ENCODE peak calls at places on chromosomes 12 and 14, in ten cellular contexts. One of them, this sample, is unnamed.

GRCh38 chr14:67241416-67242362 is at the start of gene PALS1:
- DNase-seq in mucosa of descending colon: no peak
- DNase-seq in coronary artery: no peak
- DNase-seq in heart right ventricle: no peak
- DNase-seq in HCT116: peak
- DNase-seq in BJ: peak
- DNase-seq in NB4: no peak
- DNase-seq in HFF-Myc: no peak
- DNase-seq in OCI-LY7: peak
- DNase-seq in left ventricle myocardium inferior: no peak
- DNase-seq in this sample: no peak

GRCh38 chr12:128914908-128915563 is 61.8 kb downstream of the GLT1D1 start:
- DNase-seq in heart right ventricle: no peak
- DNase-seq in BJ: no peak
- DNase-seq in left ventricle myocardium inferior: no peak
- DNase-seq in mucosa of descending colon: no peak
- DNase-seq in HCT116: no peak
- DNase-seq in NB4: peak
- DNase-seq in OCI-LY7: peak
- DNase-seq in HFF-Myc: no peak
- DNase-seq in coronary artery: no peak
- DNase-seq in this sample: peak

GRCh38 chr14:104776961-104777807 is 18.4 kb downstream of the AKT1 start:
- DNase-seq in coronary artery: no peak
- DNase-seq in left ventricle myocardium inferior: no peak
- DNase-seq in HFF-Myc: no peak
- DNase-seq in BJ: no peak
- DNase-seq in NB4: no peak
- DNase-seq in OCI-LY7: no peak
- DNase-seq in mucosa of descending colon: no peak
- DNase-seq in heart right ventricle: no peak
- DNase-seq in HCT116: no peak
- DNase-seq in this sample: no peak

GRCh38 chr12:49137476-49137875 is 6.3 kb upstream of the TUBA1B start:
- DNase-seq in OCI-LY7: no peak
- DNase-seq in heart right ventricle: no peak
- DNase-seq in coronary artery: no peak
- DNase-seq in HCT116: no peak
- DNase-seq in mucosa of descending colon: no peak
- DNase-seq in NB4: no peak
- DNase-seq in left ventricle myocardium inferior: no peak
- DNase-seq in BJ: no peak
- DNase-seq in HFF-Myc: no peak
- DNase-seq in this sample: no peak

GRCh38 chr12:104700324-104700723 is 243.6 kb downstream of the CHST11 start:
- DNase-seq in HFF-Myc: no peak
- DNase-seq in mucosa of descending colon: no peak
- DNase-seq in HCT116: no peak
- DNase-seq in NB4: no peak
- DNase-seq in heart right ventricle: no peak
- DNase-seq in BJ: no peak
- DNase-seq in coronary artery: no peak
- DNase-seq in OCI-LY7: no peak
- DNase-seq in left ventricle myocardium inferior: no peak
- DNase-seq in this sample: no peak

GRCh38 chr14:103862393-103862782 is 15.0 kb upstream of the PPP1R13B start:
- DNase-seq in heart right ventricle: no peak
- DNase-seq in HFF-Myc: no peak
- DNase-seq in NB4: no peak
- DNase-seq in left ventricle myocardium inferior: no peak
- DNase-seq in BJ: no peak
- DNase-seq in mucosa of descending colon: peak
- DNase-seq in coronary artery: no peak
- DNase-seq in OCI-LY7: no peak
- DNase-seq in HCT116: no peak
- DNase-seq in this sample: peak

GRCh38 chr12:101671157-101671791 is 26.2 kb upstream of the CHPT1 start:
- DNase-seq in HCT116: no peak
- DNase-seq in NB4: peak
- DNase-seq in OCI-LY7: peak
- DNase-seq in BJ: no peak
- DNase-seq in coronary artery: no peak
- DNase-seq in left ventricle myocardium inferior: peak
- DNase-seq in HFF-Myc: no peak
- DNase-seq in mucosa of descending colon: peak
- DNase-seq in heart right ventricle: no peak
- DNase-seq in this sample: peak

GRCh38 chr12:106138646-106139421 is at the start of gene NUAK1:
- DNase-seq in HCT116: no peak
- DNase-seq in left ventricle myocardium inferior: peak
- DNase-seq in heart right ventricle: peak
- DNase-seq in NB4: peak
- DNase-seq in OCI-LY7: no peak
- DNase-seq in mucosa of descending colon: peak
- DNase-seq in coronary artery: no peak
- DNase-seq in BJ: no peak
- DNase-seq in HFF-Myc: no peak
- DNase-seq in this sample: no peak

GRCh38 chr14:90426031-90426540 is 29.3 kb downstream of the CALM1 start:
- DNase-seq in HFF-Myc: no peak
- DNase-seq in mucosa of descending colon: no peak
- DNase-seq in OCI-LY7: no peak
- DNase-seq in coronary artery: no peak
- DNase-seq in HCT116: no peak
- DNase-seq in NB4: no peak
- DNase-seq in heart right ventricle: no peak
- DNase-seq in left ventricle myocardium inferior: no peak
- DNase-seq in BJ: no peak
- DNase-seq in this sample: no peak
- H3K4me3 ChIP-seq in HFF-Myc: no peak
- H3K4me3 ChIP-seq in mucosa of descending colon: no peak
- H3K4me3 ChIP-seq in OCI-LY7: no peak
- H3K4me3 ChIP-seq in coronary artery: no peak
- H3K4me3 ChIP-seq in HCT116: no peak
- H3K4me3 ChIP-seq in NB4: no peak
- H3K4me3 ChIP-seq in heart right ventricle: no peak
- H3K4me3 ChIP-seq in left ventricle myocardium inferior: no peak
- H3K4me3 ChIP-seq in BJ: no peak
- H3K4me3 ChIP-seq in this sample: no peak

GRCh38 chr14:99612065-99612736 is 8.2 kb upstream of the CCDC85C start:
- DNase-seq in heart right ventricle: no peak
- DNase-seq in HCT116: no peak
- DNase-seq in HFF-Myc: no peak
- DNase-seq in OCI-LY7: no peak
- DNase-seq in coronary artery: no peak
- DNase-seq in mucosa of descending colon: no peak
- DNase-seq in NB4: no peak
- DNase-seq in left ventricle myocardium inferior: no peak
- DNase-seq in BJ: no peak
- DNase-seq in this sample: no peak

GRCh38 chr14:99606359-99606758 is 2.4 kb upstream of the CCDC85C start:
- DNase-seq in HFF-Myc: no peak
- DNase-seq in NB4: no peak
- DNase-seq in coronary artery: no peak
- DNase-seq in HCT116: no peak
- DNase-seq in heart right ventricle: no peak
- DNase-seq in OCI-LY7: no peak
- DNase-seq in left ventricle myocardium inferior: no peak
- DNase-seq in BJ: no peak
- DNase-seq in mucosa of descending colon: no peak
- DNase-seq in this sample: no peak

GRCh38 chr14:99608591-99608990 is 4.6 kb upstream of the CCDC85C start:
- DNase-seq in NB4: no peak
- DNase-seq in BJ: no peak
- DNase-seq in mucosa of descending colon: no peak
- DNase-seq in coronary artery: no peak
- DNase-seq in HCT116: no peak
- DNase-seq in left ventricle myocardium inferior: no peak
- DNase-seq in HFF-Myc: no peak
- DNase-seq in heart right ventricle: no peak
- DNase-seq in OCI-LY7: no peak
- DNase-seq in this sample: no peak

GRCh38 chr14:99611639-99612038 is 7.6 kb upstream of the CCDC85C start:
- DNase-seq in coronary artery: no peak
- DNase-seq in HCT116: no peak
- DNase-seq in left ventricle myocardium inferior: no peak
- DNase-seq in heart right ventricle: no peak
- DNase-seq in NB4: no peak
- DNase-seq in BJ: no peak
- DNase-seq in mucosa of descending colon: no peak
- DNase-seq in HFF-Myc: no peak
- DNase-seq in OCI-LY7: no peak
- DNase-seq in this sample: no peak

DNA sequence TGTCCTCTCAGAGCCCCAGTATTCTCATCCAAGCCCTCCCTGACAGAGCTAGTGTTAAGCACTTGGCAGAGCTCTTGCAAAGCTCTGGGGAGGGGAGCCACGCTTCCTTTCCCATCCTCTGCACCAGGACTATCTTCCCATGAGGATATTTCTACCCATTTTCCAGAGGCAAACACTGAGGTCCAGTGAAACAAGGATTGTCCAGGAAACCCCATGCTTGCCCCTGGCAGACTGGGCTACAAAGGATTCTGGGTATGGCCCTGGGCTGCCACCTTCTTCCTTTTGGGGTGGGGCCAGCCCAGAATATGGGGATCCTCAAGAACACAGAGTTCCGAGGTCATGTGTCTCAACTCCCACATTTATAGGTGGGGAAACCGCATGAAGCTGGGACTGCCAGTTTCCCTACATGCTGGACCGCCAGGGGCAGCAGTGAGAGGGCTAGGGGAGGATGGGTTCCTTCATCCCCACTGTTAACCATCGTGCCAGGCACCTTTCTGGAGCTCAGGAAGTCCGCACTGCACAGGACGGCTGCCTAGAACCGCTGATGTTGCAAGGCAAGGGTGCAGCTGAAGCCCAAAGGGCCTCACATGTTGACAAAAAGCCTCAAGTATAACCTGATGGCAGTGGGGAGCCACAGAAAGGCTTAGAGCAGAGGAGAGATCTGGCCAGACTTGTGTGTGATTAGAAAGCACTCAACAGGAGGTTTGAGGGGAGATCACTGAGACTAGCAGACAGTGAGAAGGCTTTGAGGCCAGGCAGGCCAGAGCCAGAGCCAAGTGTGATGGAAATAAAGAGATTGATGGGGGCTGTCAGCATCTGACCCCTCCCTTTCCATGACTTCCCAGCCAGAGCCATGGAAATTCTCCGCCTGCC is 5.5 kb upstream of the CCDC85C start:
- DNase-seq in left ventricle myocardium inferior: no peak
- DNase-seq in heart right ventricle: no peak
- DNase-seq in BJ: no peak
- DNase-seq in NB4: no peak
- DNase-seq in HCT116: no peak
- DNase-seq in coronary artery: no peak
- DNase-seq in mucosa of descending colon: no peak
- DNase-seq in OCI-LY7: no peak
- DNase-seq in HFF-Myc: no peak
- DNase-seq in this sample: no peak
- TF ChIP-seq CTCF in left ventricle myocardium inferior: peak
- TF ChIP-seq CTCF in heart right ventricle: peak
- TF ChIP-seq CTCF in BJ: peak
- TF ChIP-seq CTCF in NB4: no peak
- TF ChIP-seq CTCF in HCT116: no peak
- TF ChIP-seq CTCF in coronary artery: no peak
- TF ChIP-seq CTCF in mucosa of descending colon: no peak
- TF ChIP-seq CTCF in OCI-LY7: no peak
- TF ChIP-seq CTCF in HFF-Myc: peak
- TF ChIP-seq CTCF in this sample: no peak

GRCh38 chr12:25386823-25387134 is 136.1 kb upstream of the KRAS start:
- DNase-seq in left ventricle myocardium inferior: no peak
- DNase-seq in coronary artery: peak
- DNase-seq in HCT116: no peak
- DNase-seq in HFF-Myc: no peak
- DNase-seq in heart right ventricle: no peak
- DNase-seq in OCI-LY7: peak
- DNase-seq in NB4: no peak
- DNase-seq in mucosa of descending colon: no peak
- DNase-seq in BJ: no peak
- DNase-seq in this sample: no peak

GRCh38 chr12:25382311-25383106 is 131.8 kb upstream of the KRAS start:
- DNase-seq in NB4: no peak
- DNase-seq in HFF-Myc: no peak
- DNase-seq in heart right ventricle: no peak
- DNase-seq in coronary artery: no peak
- DNase-seq in HCT116: no peak
- DNase-seq in left ventricle myocardium inferior: no peak
- DNase-seq in mucosa of descending colon: no peak
- DNase-seq in BJ: no peak
- DNase-seq in OCI-LY7: peak
- DNase-seq in this sample: no peak

GRCh38 chr12:25384954-25385216 is 134.2 kb upstream of the KRAS start:
- DNase-seq in left ventricle myocardium inferior: no peak
- DNase-seq in OCI-LY7: peak
- DNase-seq in NB4: no peak
- DNase-seq in HFF-Myc: no peak
- DNase-seq in heart right ventricle: no peak
- DNase-seq in BJ: no peak
- DNase-seq in mucosa of descending colon: no peak
- DNase-seq in coronary artery: no peak
- DNase-seq in HCT116: no peak
- DNase-seq in this sample: no peak

GRCh38 chr12:25387136-25388050 is 136.7 kb upstream of the KRAS start:
- DNase-seq in NB4: peak
- DNase-seq in OCI-LY7: peak
- DNase-seq in BJ: peak
- DNase-seq in left ventricle myocardium inferior: peak
- DNase-seq in HFF-Myc: peak
- DNase-seq in HCT116: peak
- DNase-seq in mucosa of descending colon: peak
- DNase-seq in heart right ventricle: peak
- DNase-seq in coronary artery: peak
- DNase-seq in this sample: peak

GRCh38 chr12:25384038-25384953 is 133.6 kb upstream of the KRAS start:
- DNase-seq in mucosa of descending colon: peak
- DNase-seq in OCI-LY7: no peak
- DNase-seq in HFF-Myc: no peak
- DNase-seq in HCT116: no peak
- DNase-seq in coronary artery: no peak
- DNase-seq in left ventricle myocardium inferior: no peak
- DNase-seq in BJ: no peak
- DNase-seq in heart right ventricle: no peak
- DNase-seq in NB4: peak
- DNase-seq in this sample: no peak
- H3K4me3 ChIP-seq in mucosa of descending colon: no peak
- H3K4me3 ChIP-seq in OCI-LY7: peak
- H3K4me3 ChIP-seq in HFF-Myc: no peak
- H3K4me3 ChIP-seq in HCT116: no peak
- H3K4me3 ChIP-seq in coronary artery: peak
- H3K4me3 ChIP-seq in left ventricle myocardium inferior: peak
- H3K4me3 ChIP-seq in BJ: peak
- H3K4me3 ChIP-seq in heart right ventricle: no peak
- H3K4me3 ChIP-seq in NB4: no peak
- H3K4me3 ChIP-seq in this sample: no peak

DNA sequence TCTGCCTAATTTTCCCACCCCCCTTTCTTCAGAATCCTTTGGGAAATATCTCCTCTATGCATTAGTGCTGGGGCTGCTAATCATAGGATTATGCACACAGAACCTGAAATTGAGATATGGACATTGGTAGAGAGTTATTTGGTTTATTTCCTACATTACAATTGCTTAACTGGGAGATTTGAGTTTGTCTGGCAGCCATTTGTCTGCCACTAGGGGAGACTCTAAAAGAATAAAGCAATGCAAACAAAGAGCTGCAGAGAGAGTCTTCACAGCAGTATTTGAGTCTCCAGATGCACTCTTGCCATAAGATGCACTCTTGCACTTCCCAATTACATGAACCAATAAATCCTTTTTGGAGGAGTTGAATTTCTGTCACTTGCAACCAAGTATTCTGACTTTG is 12.0 kb upstream of the PCNX4 start:
- DNase-seq in NB4: no peak
- DNase-seq in coronary artery: no peak
- DNase-seq in left ventricle myocardium inferior: no peak
- DNase-seq in BJ: no peak
- DNase-seq in mucosa of descending colon: no peak
- DNase-seq in OCI-LY7: no peak
- DNase-seq in HFF-Myc: no peak
- DNase-seq in HCT116: no peak
- DNase-seq in heart right ventricle: no peak
- DNase-seq in this sample: no peak
- TF ChIP-seq CTCF in NB4: no peak
- TF ChIP-seq CTCF in coronary artery: no peak
- TF ChIP-seq CTCF in left ventricle myocardium inferior: no peak
- TF ChIP-seq CTCF in BJ: peak
- TF ChIP-seq CTCF in mucosa of descending colon: no peak
- TF ChIP-seq CTCF in OCI-LY7: peak
- TF ChIP-seq CTCF in HFF-Myc: peak
- TF ChIP-seq CTCF in HCT116: peak
- TF ChIP-seq CTCF in heart right ventricle: no peak
- TF ChIP-seq CTCF in this sample: no peak

This sample was measured in GM12865.